ENCODE peak calls at places on chromosomes 7 and 10, in ten cellular contexts. One of them, this sample, is unnamed.

GRCh38 chr7:139108256-139109187 is 998 bp downstream of the ZC3HAV1 start:
- DNase-seq in Peyer's patch: peak
- DNase-seq in kidney: peak
- DNase-seq in SJSA1: peak
- DNase-seq in colonic mucosa: peak
- DNase-seq in breast epithelium: no peak
- DNase-seq in A549: peak
- DNase-seq in tibial artery: peak
- DNase-seq in stomach: peak
- DNase-seq in tibial nerve: peak
- DNase-seq in this sample: no peak

GRCh38 chr7:96080021-96080420 is 241.9 kb downstream of the SLC25A13 start:
- DNase-seq in stomach: no peak
- DNase-seq in colonic mucosa: no peak
- DNase-seq in A549: no peak
- DNase-seq in SJSA1: no peak
- DNase-seq in Peyer's patch: no peak
- DNase-seq in tibial nerve: no peak
- DNase-seq in kidney: no peak
- DNase-seq in tibial artery: no peak
- DNase-seq in breast epithelium: no peak
- DNase-seq in this sample: no peak

GRCh38 chr7:116348356-116348755 is 138.0 kb downstream of the TES start:
- DNase-seq in kidney: no peak
- DNase-seq in breast epithelium: no peak
- DNase-seq in SJSA1: no peak
- DNase-seq in A549: no peak
- DNase-seq in tibial artery: no peak
- DNase-seq in tibial nerve: no peak
- DNase-seq in colonic mucosa: no peak
- DNase-seq in stomach: no peak
- DNase-seq in Peyer's patch: no peak
- DNase-seq in this sample: no peak

GRCh38 chr7:67371429-67372305 is 375.0 kb downstream of the TYW1 start:
- DNase-seq in tibial nerve: peak
- DNase-seq in colonic mucosa: peak
- DNase-seq in stomach: peak
- DNase-seq in tibial artery: peak
- DNase-seq in SJSA1: peak
- DNase-seq in kidney: no peak
- DNase-seq in breast epithelium: peak
- DNase-seq in A549: peak
- DNase-seq in Peyer's patch: peak
- DNase-seq in this sample: peak

GRCh38 chr7:2956526-2957368 is 86.9 kb downstream of the CARD11 start:
- DNase-seq in tibial nerve: no peak
- DNase-seq in Peyer's patch: peak
- DNase-seq in colonic mucosa: no peak
- DNase-seq in stomach: no peak
- DNase-seq in A549: peak
- DNase-seq in breast epithelium: peak
- DNase-seq in kidney: no peak
- DNase-seq in tibial artery: no peak
- DNase-seq in SJSA1: no peak
- DNase-seq in this sample: no peak

GRCh38 chr10:65628777-65629176 is 1297.1 kb upstream of the LRRTM3 start:
- DNase-seq in breast epithelium: no peak
- DNase-seq in kidney: no peak
- DNase-seq in Peyer's patch: no peak
- DNase-seq in stomach: no peak
- DNase-seq in tibial artery: no peak
- DNase-seq in A549: no peak
- DNase-seq in tibial nerve: no peak
- DNase-seq in colonic mucosa: no peak
- DNase-seq in SJSA1: no peak
- DNase-seq in this sample: no peak

GRCh38 chr7:22444181-22444966 is 55.6 kb downstream of the STEAP1B start:
- DNase-seq in breast epithelium: peak
- DNase-seq in SJSA1: no peak
- DNase-seq in colonic mucosa: peak
- DNase-seq in A549: no peak
- DNase-seq in Peyer's patch: no peak
- DNase-seq in tibial nerve: no peak
- DNase-seq in tibial artery: no peak
- DNase-seq in stomach: peak
- DNase-seq in kidney: peak
- DNase-seq in this sample: no peak

GRCh38 chr7:77338260-77338659 is 77.9 kb downstream of the GSAP start:
- DNase-seq in breast epithelium: no peak
- DNase-seq in SJSA1: no peak
- DNase-seq in kidney: no peak
- DNase-seq in colonic mucosa: no peak
- DNase-seq in stomach: no peak
- DNase-seq in A549: no peak
- DNase-seq in tibial artery: no peak
- DNase-seq in tibial nerve: no peak
- DNase-seq in Peyer's patch: no peak
- DNase-seq in this sample: no peak

GRCh38 chr7:24931787-24932186 is 48.2 kb downstream of the OSBPL3 start:
- DNase-seq in tibial artery: no peak
- DNase-seq in SJSA1: no peak
- DNase-seq in colonic mucosa: no peak
- DNase-seq in stomach: no peak
- DNase-seq in A549: no peak
- DNase-seq in kidney: no peak
- DNase-seq in tibial nerve: no peak
- DNase-seq in breast epithelium: no peak
- DNase-seq in Peyer's patch: no peak
- DNase-seq in this sample: no peak

GRCh38 chr10:85612378-85612775 is 754.2 kb downstream of the GRID1 start:
- DNase-seq in A549: no peak
- DNase-seq in Peyer's patch: peak
- DNase-seq in SJSA1: peak
- DNase-seq in tibial nerve: no peak
- DNase-seq in stomach: no peak
- DNase-seq in tibial artery: no peak
- DNase-seq in kidney: no peak
- DNase-seq in breast epithelium: no peak
- DNase-seq in colonic mucosa: no peak
- DNase-seq in this sample: no peak

GRCh38 chr10:131115801-131116200 is 195.7 kb downstream of the TCERG1L start:
- DNase-seq in colonic mucosa: no peak
- DNase-seq in kidney: no peak
- DNase-seq in Peyer's patch: no peak
- DNase-seq in tibial nerve: no peak
- DNase-seq in tibial artery: no peak
- DNase-seq in breast epithelium: no peak
- DNase-seq in stomach: no peak
- DNase-seq in A549: no peak
- DNase-seq in SJSA1: no peak
- DNase-seq in this sample: no peak

GRCh38 chr10:118214751-118215150 is 127.4 kb downstream of the FAM204A start:
- DNase-seq in stomach: no peak
- DNase-seq in tibial artery: no peak
- DNase-seq in Peyer's patch: no peak
- DNase-seq in kidney: no peak
- DNase-seq in A549: no peak
- DNase-seq in breast epithelium: no peak
- DNase-seq in tibial nerve: no peak
- DNase-seq in SJSA1: no peak
- DNase-seq in colonic mucosa: no peak
- DNase-seq in this sample: no peak

GRCh38 chr7:41149576-41149975 is 553.3 kb downstream of the INHBA start:
- DNase-seq in breast epithelium: no peak
- DNase-seq in Peyer's patch: no peak
- DNase-seq in colonic mucosa: no peak
- DNase-seq in tibial nerve: no peak
- DNase-seq in kidney: peak
- DNase-seq in SJSA1: no peak
- DNase-seq in A549: no peak
- DNase-seq in stomach: no peak
- DNase-seq in tibial artery: no peak
- DNase-seq in this sample: no peak

GRCh38 chr10:119516381-119517234 is 25.9 kb downstream of the RGS10 start:
- DNase-seq in colonic mucosa: no peak
- DNase-seq in tibial nerve: no peak
- DNase-seq in kidney: no peak
- DNase-seq in Peyer's patch: peak
- DNase-seq in SJSA1: no peak
- DNase-seq in stomach: peak
- DNase-seq in A549: no peak
- DNase-seq in breast epithelium: no peak
- DNase-seq in tibial artery: no peak
- DNase-seq in this sample: no peak

DNA sequence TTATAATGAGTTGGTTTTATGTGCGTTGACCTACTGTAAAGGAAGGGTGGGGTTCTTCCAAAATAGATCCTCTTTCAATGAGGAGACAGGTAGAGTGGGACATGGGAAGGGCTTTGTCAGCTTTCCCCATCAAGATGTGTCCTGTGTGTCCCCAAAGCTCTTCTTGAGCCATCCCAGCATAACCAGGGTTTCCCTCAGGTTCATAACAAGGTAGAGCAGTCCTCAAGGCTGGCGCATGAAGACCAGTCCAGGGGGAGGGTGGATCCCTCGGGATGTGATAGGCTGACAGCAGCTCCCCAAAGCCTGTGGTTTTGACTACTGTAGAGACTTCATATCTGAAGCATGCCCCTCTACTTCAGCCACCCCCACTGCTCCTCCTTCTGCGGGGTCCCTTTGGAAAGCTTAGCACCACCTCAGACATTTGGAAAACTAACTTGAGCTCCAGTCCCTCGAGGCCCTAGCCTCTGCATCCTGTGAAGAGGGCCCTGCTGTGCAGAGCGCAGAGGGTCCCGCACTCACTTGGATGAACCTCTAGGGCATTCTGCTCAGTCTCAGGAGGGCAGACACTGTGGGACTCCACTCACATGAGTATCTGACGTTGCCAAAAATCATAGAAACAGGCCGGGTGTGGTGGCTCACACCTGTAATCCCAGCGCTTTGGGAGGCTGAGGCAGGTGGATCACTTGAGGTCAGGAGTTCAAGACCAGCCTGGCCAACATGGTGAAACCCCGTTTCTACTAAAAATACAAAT is 1.0 kb upstream of the GIMAP8 start:
- DNase-seq in kidney: no peak
- DNase-seq in tibial artery: no peak
- DNase-seq in colonic mucosa: no peak
- DNase-seq in tibial nerve: no peak
- DNase-seq in A549: no peak
- DNase-seq in SJSA1: no peak
- DNase-seq in breast epithelium: no peak
- DNase-seq in stomach: no peak
- DNase-seq in Peyer's patch: no peak
- DNase-seq in this sample: no peak
- H3K27ac ChIP-seq in kidney: peak
- H3K27ac ChIP-seq in tibial artery: no peak
- H3K27ac ChIP-seq in colonic mucosa: peak
- H3K27ac ChIP-seq in tibial nerve: no peak
- H3K27ac ChIP-seq in A549: no peak
- H3K27ac ChIP-seq in SJSA1: no peak
- H3K27ac ChIP-seq in breast epithelium: no peak
- H3K27ac ChIP-seq in stomach: peak
- H3K27ac ChIP-seq in Peyer's patch: peak
- H3K27ac ChIP-seq in this sample: no peak

GRCh38 chr7:137296551-137296950 is 47.0 kb downstream of the PTN start:
- DNase-seq in stomach: no peak
- DNase-seq in A549: no peak
- DNase-seq in tibial nerve: no peak
- DNase-seq in Peyer's patch: no peak
- DNase-seq in tibial artery: no peak
- DNase-seq in SJSA1: no peak
- DNase-seq in breast epithelium: no peak
- DNase-seq in kidney: no peak
- DNase-seq in colonic mucosa: no peak
- DNase-seq in this sample: no peak
- H3K27ac ChIP-seq in stomach: no peak
- H3K27ac ChIP-seq in A549: no peak
- H3K27ac ChIP-seq in tibial nerve: no peak
- H3K27ac ChIP-seq in Peyer's patch: no peak
- H3K27ac ChIP-seq in tibial artery: no peak
- H3K27ac ChIP-seq in SJSA1: no peak
- H3K27ac ChIP-seq in breast epithelium: peak
- H3K27ac ChIP-seq in kidney: no peak
- H3K27ac ChIP-seq in colonic mucosa: no peak
- H3K27ac ChIP-seq in this sample: peak

DNA sequence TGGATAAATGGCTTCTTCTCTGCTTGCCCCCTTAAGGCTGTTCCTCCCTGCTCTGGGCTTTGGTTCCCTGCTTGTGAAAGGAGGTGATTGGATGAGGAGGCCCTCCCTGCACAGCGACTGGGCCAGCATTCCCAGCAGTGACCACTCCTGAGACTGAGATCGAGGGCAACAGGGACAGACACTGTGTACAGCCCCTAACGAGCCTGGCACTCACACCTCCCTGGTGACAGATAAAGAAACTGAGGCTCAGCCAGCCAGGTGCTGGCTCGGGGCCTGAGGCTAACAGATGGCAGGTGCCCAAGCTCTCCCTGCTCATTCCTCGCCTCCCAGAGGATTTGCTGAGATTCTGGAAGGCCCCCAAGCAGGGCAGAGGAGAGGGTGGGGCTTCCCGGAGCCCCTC is 12.0 kb upstream of the AQP1 start:
- DNase-seq in tibial artery: no peak
- DNase-seq in colonic mucosa: no peak
- DNase-seq in Peyer's patch: no peak
- DNase-seq in stomach: no peak
- DNase-seq in SJSA1: no peak
- DNase-seq in kidney: no peak
- DNase-seq in breast epithelium: no peak
- DNase-seq in tibial nerve: no peak
- DNase-seq in A549: no peak
- DNase-seq in this sample: no peak
- H3K27ac ChIP-seq in tibial artery: peak
- H3K27ac ChIP-seq in colonic mucosa: no peak
- H3K27ac ChIP-seq in Peyer's patch: no peak
- H3K27ac ChIP-seq in stomach: peak
- H3K27ac ChIP-seq in SJSA1: peak
- H3K27ac ChIP-seq in kidney: no peak
- H3K27ac ChIP-seq in breast epithelium: no peak
- H3K27ac ChIP-seq in tibial nerve: no peak
- H3K27ac ChIP-seq in A549: no peak
- H3K27ac ChIP-seq in this sample: no peak

DNA sequence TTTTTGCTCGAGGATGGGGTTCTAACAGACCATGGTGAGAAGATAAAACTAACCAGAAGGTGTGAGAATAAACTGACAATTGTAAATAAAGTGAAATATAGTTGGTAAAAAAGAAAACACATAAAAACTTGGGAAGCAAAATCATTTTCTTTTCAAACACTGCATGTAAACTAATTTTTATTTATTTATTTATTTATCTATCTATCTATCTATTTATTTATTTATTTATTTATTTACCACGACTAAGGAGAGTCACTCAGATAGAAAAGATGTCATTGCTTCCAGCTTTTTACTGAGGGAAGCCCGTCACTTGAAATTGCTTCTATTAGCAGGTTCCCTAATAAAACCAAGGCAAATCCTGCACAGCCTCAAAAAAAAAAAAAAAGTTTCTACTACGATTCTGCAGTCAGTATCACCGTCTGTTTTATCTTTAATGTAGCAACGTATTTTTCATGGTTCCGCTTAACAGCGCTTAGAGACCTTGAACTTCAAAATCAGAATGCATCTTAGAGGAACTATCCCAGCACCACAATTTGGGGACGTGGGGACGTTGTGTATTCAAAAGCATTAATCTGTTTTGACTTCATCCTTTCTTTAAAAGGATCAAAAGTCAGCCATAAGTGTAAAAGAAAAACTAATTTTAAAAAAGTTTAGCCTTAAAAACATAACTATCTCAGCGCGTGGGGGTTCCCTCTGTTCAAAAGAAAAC is 33.2 kb upstream of the EBLN1 start:
- DNase-seq in colonic mucosa: no peak
- DNase-seq in SJSA1: no peak
- DNase-seq in stomach: no peak
- DNase-seq in tibial artery: no peak
- DNase-seq in Peyer's patch: no peak
- DNase-seq in breast epithelium: no peak
- DNase-seq in kidney: no peak
- DNase-seq in tibial nerve: no peak
- DNase-seq in A549: no peak
- DNase-seq in this sample: no peak
- H3K27ac ChIP-seq in colonic mucosa: peak
- H3K27ac ChIP-seq in SJSA1: no peak
- H3K27ac ChIP-seq in stomach: peak
- H3K27ac ChIP-seq in tibial artery: peak
- H3K27ac ChIP-seq in Peyer's patch: peak
- H3K27ac ChIP-seq in breast epithelium: peak
- H3K27ac ChIP-seq in kidney: peak
- H3K27ac ChIP-seq in tibial nerve: peak
- H3K27ac ChIP-seq in A549: peak
- H3K27ac ChIP-seq in this sample: peak